ENCODE peak calls at places on chromosomes 5 and 9, in six cellular contexts. G is upper lobe of right lung, Q is NCI-H1930, K is uterus, Y is transverse colon, Z is globus pallidus. D is an unnamed sample.

GRCh38 chr5:38651806-38652205 is 95.4 kb upstream of the LIFR start:
- DNase-seq in G (no peak), Q (no peak), K (no peak), Y (no peak), Z (no peak), D (no peak)

GRCh38 chr5:133370904-133371303 is 241.4 kb downstream of the FSTL4 start:
- DNase-seq in G (no peak), Q (no peak), K (no peak), Y (no peak), Z (no peak), D (no peak)

GRCh38 chr5:99948850-99949249 is 586.3 kb upstream of the FAM174A start:
- DNase-seq in G (no peak), Q (no peak), K (no peak), Y (no peak), Z (no peak), D (no peak)

GRCh38 chr5:94031631-94032030 is 290.2 kb upstream of the POU5F2 start:
- DNase-seq in G (no peak), Q (no peak), K (no peak), Y (no peak), Z (no peak), D (no peak)

GRCh38 chr9:111917201-111917600 is 20.6 kb downstream of the UGCG start:
- DNase-seq in G (no peak), Q (no peak), K (no peak), Y (no peak), Z (no peak), D (no peak)

GRCh38 chr5:149345892-149346222 is 558 bp downstream of the GRPEL2 start:
- DNase-seq in G (no peak), Q (no peak), K (no peak), Y (no peak), Z (no peak), D (no peak)

GRCh38 chr9:126411225-126411947 is 84.8 kb downstream of the MVB12B start:
- DNase-seq in G (no peak), Q (no peak), K (no peak), Y (no peak), Z (no peak), D (peak; percentile 37)

GRCh38 chr9:18754537-18754936 is 278.5 kb downstream of the SAXO1 start:
- DNase-seq in G (no peak), Q (no peak), K (no peak), Y (no peak), Z (no peak), D (no peak)

GRCh38 chr9:128382261-128382660 is 11.1 kb downstream of the URM1 start:
- DNase-seq in G (no peak), Q (no peak), K (no peak), Y (no peak), Z (peak; percentile 75), D (no peak)

GRCh38 chr9:127166651-127167524 is 44.5 kb upstream of the ANGPTL2 start:
- DNase-seq in G (peak; percentile 48), Q (no peak), K (no peak), Y (peak; percentile 26), Z (no peak), D (peak; percentile 51)

GRCh38 chr9:109192732-109193361 is 25.8 kb upstream of the FRRS1L start:
- DNase-seq in G (no peak), Q (no peak), K (no peak), Y (peak; percentile 48), Z (no peak), D (no peak)

GRCh38 chr9:88270398-88270797 is 117.8 kb upstream of the SPIN1 start:
- DNase-seq in G (no peak), Q (no peak), K (no peak), Y (no peak), Z (no peak), D (no peak)

GRCh38 chr9:98908897-98909634 is 34.6 kb upstream of the COL15A1 start:
- DNase-seq in G (no peak), Q (no peak), K (no peak), Y (no peak), Z (no peak), D (no peak)

GRCh38 chr5:172902497-172903472 is 56.4 kb upstream of the RPL26L1 start:
- DNase-seq in G (peak; percentile 93), Q (no peak), K (peak; percentile 92), Y (peak; percentile 78), Z (no peak), D (no peak)

GRCh38 chr9:104258289-104259045 is 164.4 kb downstream of the SMC2 start:
- DNase-seq in G (no peak), Q (no peak), K (no peak), Y (no peak), Z (no peak), D (no peak)

GRCh38 chr5:53350408-53350807 is 130.0 kb upstream of the FST start:
- DNase-seq in G (no peak), Q (no peak), K (no peak), Y (no peak), Z (no peak), D (no peak)